ENCODE peak calls at places on chromosomes 13 and 19, in four cellular contexts. H is nephron progenitor cell, Q is non-pigmented ciliary epithelial cell, A is Daoy. N is an unnamed sample.

GRCh38 chr13:99312493-99312883 is 5.3 kb upstream of the GPR183 start:
- DNase-seq in A (peak; percentile 62), Q (peak; percentile 84), H (no peak), N (no peak)

GRCh38 chr13:42539670-42540069 is 34.3 kb upstream of the TNFSF11 start:
- DNase-seq in A (peak; percentile 13), Q (peak; percentile 24), H (no peak), N (peak; percentile 67)

GRCh38 chr13:114325729-114326128 is 11.4 kb downstream of the CHAMP1 start:
- DNase-seq in A (no peak), H (no peak), Q (no peak), N (no peak)

GRCh38 chr13:89061821-89062220 is 1390.7 kb downstream of the SLITRK5 start:
- DNase-seq in H (no peak), A (no peak), Q (no peak), N (no peak)

GRCh38 chr13:25796474-25796873 is 255.3 kb downstream of the SHISA2 start:
- DNase-seq in H (no peak), A (no peak), Q (peak; percentile 6), N (no peak)

GRCh38 chr19:9877775-9878510 is 42.8 kb downstream of the PIN1 start:
- DNase-seq in H (no peak), A (peak; percentile 81), Q (no peak), N (peak; percentile 59)

GRCh38 chr13:94362411-94362909 is 117.0 kb downstream of the DCT start:
- DNase-seq in A (peak; percentile 82), Q (peak; percentile 82), H (peak; percentile 63), N (peak; percentile 80)

GRCh38 chr13:38538412-38538811 is 148.5 kb upstream of the FREM2 start:
- DNase-seq in H (peak; percentile 2), Q (no peak), A (no peak), N (no peak)

GRCh38 chr19:37914908-37915307 is 7.9 kb downstream of the SIPA1L3 start:
- DNase-seq in A (no peak), H (no peak), Q (no peak), N (no peak)